ENCODE peak calls at places on chromosome 19, in five cellular contexts. R is PC-3, W is tibial artery, N is fibroblast of mammary gland, P is cardiac muscle cell. E is an unnamed sample.

GRCh38 chr19:6076675-6077463 is 33.4 kb downstream of the RFX2 start:
- DNase-seq in W (no peak), P (no peak), R (peak; percentile 82), N (peak; percentile 93), E (no peak)

GRCh38 chr19:33404916-33405315 is 31.4 kb downstream of the CEBPG start:
- DNase-seq in W (peak; percentile 19), P (no peak), N (peak; percentile 22), R (no peak), E (peak; percentile 4)

GRCh38 chr19:6476896-6477431 is 4.6 kb downstream of the DENND1C start:
- DNase-seq in P (no peak), R (no peak), N (no peak), W (no peak), E (no peak)

GRCh38 chr19:8609210-8610040 is 1.1 kb downstream of the ADAMTS10 start:
- DNase-seq in W (peak; percentile 81), N (peak; percentile 35), R (no peak), P (peak; percentile 68), E (no peak)

GRCh38 chr19:6730153-6730804 is 7.1 kb downstream of the GPR108 start:
- DNase-seq in R (no peak), W (no peak), N (peak; percentile 12), P (peak; percentile 42), E (peak; percentile 86)

GRCh38 chr19:47778089-47778953 is at the start of gene SELENOW:
- DNase-seq in N (peak; percentile 44), W (peak; percentile 68), P (peak; percentile 88), R (peak; percentile 67), E (peak; percentile 67)

GRCh38 chr19:44356383-44357111 is at the start of gene ZNF112:
- DNase-seq in R (peak; percentile 92), N (peak; percentile 91), W (peak; percentile 86), P (peak; percentile 93), E (peak; percentile 54)

GRCh38 chr19:50720921-50721291 is 1.3 kb upstream of the SHANK1 start:
- DNase-seq in W (no peak), R (peak; percentile 48), N (peak; percentile 69), P (no peak), E (no peak)

GRCh38 chr19:14577885-14578427 is 4.9 kb upstream of the CLEC17A start:
- DNase-seq in N (no peak), R (peak; percentile 17), P (no peak), W (no peak), E (no peak)

GRCh38 chr19:18895038-18895827 is 725 bp downstream of the CERS1 start:
- DNase-seq in N (peak; percentile 34), W (peak; percentile 40), P (peak; percentile 91), R (peak; percentile 53), E (no peak)

GRCh38 chr19:2212861-2213711 is 23.0 kb downstream of the PLEKHJ1 start:
- DNase-seq in P (no peak), N (no peak), W (no peak), R (no peak), E (no peak)

GRCh38 chr19:23075031-23075733 is 41.6 kb upstream of the ZNF730 start:
- DNase-seq in P (peak; percentile 85), W (peak; percentile 20), R (peak; percentile 27), N (peak; percentile 74), E (no peak)

GRCh38 chr19:29269641-29270040 is 56.7 kb upstream of the UQCRFS1 start:
- DNase-seq in R (no peak), W (no peak), P (peak; percentile 4), N (no peak), E (no peak)

GRCh38 chr19:18735324-18735723 is 51.8 kb downstream of the CRTC1 start:
- DNase-seq in W (no peak), R (no peak), P (no peak), N (no peak), E (no peak)

GRCh38 chr19:8393871-8394250 is 3.7 kb downstream of the RAB11B start:
- DNase-seq in P (no peak), W (no peak), R (no peak), N (no peak), E (no peak)

GRCh38 chr19:42198676-42199439 is 18.6 kb downstream of the DEDD2 start:
- DNase-seq in P (no peak), W (no peak), R (no peak), N (no peak), E (no peak)

GRCh38 chr19:44640518-44640917 is 3.2 kb upstream of the PVR start:
- DNase-seq in N (peak; percentile 81), P (no peak), W (no peak), R (peak; percentile 82), E (no peak)

GRCh38 chr19:18951721-18952281 is 10.8 kb upstream of the HOMER3 start:
- DNase-seq in P (no peak), W (no peak), N (peak; percentile 62), R (peak; percentile 88), E (no peak)

GRCh38 chr19:3494051-3494450 is 6.4 kb downstream of the DOHH start:
- DNase-seq in P (peak; percentile 18), W (no peak), N (no peak), R (no peak), E (no peak)

GRCh38 chr19:18488838-18489626 is 32.8 kb downstream of the ELL start:
- DNase-seq in N (no peak), R (peak; percentile 30), W (no peak), P (peak; percentile 84), E (no peak)

GRCh38 chr19:14413765-14414171 is 5.4 kb downstream of the DDX39A start:
- DNase-seq in W (no peak), P (no peak), R (no peak), N (peak; percentile 66), E (no peak)

GRCh38 chr19:44552324-44552723 is 22.8 kb upstream of the CEACAM20 start:
- DNase-seq in N (peak; percentile 31), R (peak; percentile 60), P (peak; percentile 14), W (no peak), E (no peak)

GRCh38 chr19:19464339-19465098 is 50.8 kb downstream of the TSSK6 start:
- DNase-seq in N (peak; percentile 75), R (no peak), W (no peak), P (peak; percentile 76), E (no peak)

GRCh38 chr19:38932425-38933179 is 1.9 kb downstream of the MRPS12 start:
- DNase-seq in R (peak; percentile 6), P (peak; percentile 60), W (no peak), N (peak; percentile 57), E (no peak)

GRCh38 chr19:44677019-44677809 is 5.9 kb downstream of the CEACAM19 start:
- DNase-seq in W (no peak), P (no peak), R (peak; percentile 55), N (peak; percentile 55), E (no peak)

GRCh38 chr19:48896191-48896720 is 2.3 kb downstream of the TULP2 start:
- DNase-seq in P (peak; percentile 79), N (peak; percentile 43), W (peak; percentile 57), R (no peak), E (peak; percentile 71)

GRCh38 chr19:21022996-21023395 is 2.5 kb downstream of the ZNF430 start:
- DNase-seq in N (peak; percentile 97), P (no peak), R (peak; percentile 66), W (no peak), E (no peak)

GRCh38 chr19:3222709-3223108 is 1.8 kb upstream of the CELF5 start:
- DNase-seq in W (no peak), P (no peak), R (no peak), N (no peak), E (no peak)

GRCh38 chr19:55809381-55810058 is 22.3 kb downstream of the NLRP11 start:
- DNase-seq in N (peak; percentile 57), W (peak; percentile 35), R (peak; percentile 80), P (no peak), E (peak; percentile 7)

GRCh38 chr19:6721773-6722172 is 1.3 kb upstream of the C3 start:
- DNase-seq in R (no peak), P (no peak), N (no peak), W (no peak), E (no peak)

GRCh38 chr19:810077-810855 is 11.5 kb downstream of the PLPPR3 start:
- DNase-seq in N (no peak), W (no peak), P (no peak), R (no peak), E (no peak)

GRCh38 chr19:1170938-1171754 is 2.9 kb downstream of the SBNO2 start:
- DNase-seq in W (no peak), P (no peak), N (no peak), R (peak; percentile 33), E (no peak)

GRCh38 chr19:30664358-30665058 is 292.3 kb downstream of the ZNF536 start:
- DNase-seq in N (peak; percentile 19), R (peak; percentile 12), W (no peak), P (peak; percentile 32), E (peak; percentile 22)
- TF ChIP-seq CTCF in N (peak; percentile 30), R (peak; percentile 42), W (no peak), P (peak; percentile 37), E (peak; percentile 45)

GRCh38 chr19:16394111-16394510 is 69.5 kb downstream of the KLF2 start:
- DNase-seq in W (no peak), P (no peak), R (no peak), N (no peak), E (no peak)
- TF ChIP-seq CTCF in W (no peak), P (no peak), R (no peak), N (no peak), E (no peak)

GRCh38 chr19:4534836-4535658 is at the start of gene PLIN5:
- DNase-seq in R (peak; percentile 83), N (no peak), W (peak; percentile 32), P (peak; percentile 87), E (no peak)
- TF ChIP-seq CTCF in R (no peak), N (no peak), W (no peak), P (no peak), E (no peak)

GRCh38 chr19:57067440-57067839 is 52.3 kb upstream of the USP29 start:
- DNase-seq in W (no peak), R (no peak), P (no peak), N (no peak), E (no peak)

GRCh38 chr19:57071414-57071813 is 48.4 kb upstream of the USP29 start:
- DNase-seq in N (no peak), W (no peak), R (no peak), P (no peak), E (no peak)

GRCh38 chr19:57068326-57068725 is 51.5 kb upstream of the USP29 start:
- DNase-seq in P (no peak), W (no peak), R (no peak), N (no peak), E (no peak)

GRCh38 chr19:57068921-57069697 is 50.7 kb upstream of the USP29 start:
- DNase-seq in W (no peak), P (no peak), N (no peak), R (peak; percentile 4), E (no peak)
- TF ChIP-seq CTCF in W (no peak), P (no peak), N (no peak), R (peak; percentile 62), E (no peak)

GRCh38 chr19:35143231-35143715 is at the start of gene FXYD7:
- DNase-seq in R (no peak), N (no peak), W (no peak), P (no peak), E (no peak)
- TF ChIP-seq CTCF in R (no peak), N (no peak), W (peak; percentile 7), P (no peak), E (no peak)